ENCODE peak calls at places on chromosome 6, in five cellular contexts. M is aorta, A is fibroblast of lung, B is iris pigment epithelial cell, F is fibroblast of pulmonary artery. J is an unnamed sample.

GRCh38 chr6:35025241-35026188 is 115.6 kb downstream of the TCP11 start:
- DNase-seq in M (no peak), B (no peak), A (no peak), F (no peak), J (no peak)

GRCh38 chr6:108927927-108928326 is 79.7 kb downstream of the ARMC2 start:
- DNase-seq in B (no peak), M (no peak), F (no peak), A (no peak), J (no peak)

GRCh38 chr6:108250240-108250866 is 10.5 kb downstream of the SNX3 start:
- DNase-seq in M (no peak), F (peak; percentile 46), A (peak; percentile 19), B (peak; percentile 47), J (no peak)

GRCh38 chr6:35014341-35014740 is 125.3 kb downstream of the ANKS1A start:
- DNase-seq in M (no peak), F (no peak), B (no peak), A (no peak), J (peak; percentile 31)

GRCh38 chr6:25266425-25267135 is 12.6 kb upstream of the CARMIL1 start:
- DNase-seq in B (no peak), M (no peak), A (peak; percentile 5), F (peak; percentile 31), J (no peak)

GRCh38 chr6:165049362-165049761 is 260.0 kb downstream of the C6orf118 start:
- DNase-seq in A (peak; percentile 25), F (peak; percentile 30), B (no peak), M (no peak), J (peak; percentile 45)

GRCh38 chr6:28710466-28711191 is 184.9 kb downstream of the GPX5 start:
- DNase-seq in A (peak; percentile 67), F (peak; percentile 42), M (no peak), B (peak; percentile 86), J (no peak)

GRCh38 chr6:166461821-166462460 is 79.2 kb upstream of the MPC1 start:
- DNase-seq in M (no peak), B (no peak), F (no peak), A (no peak), J (no peak)

GRCh38 chr6:7086488-7086887 is 21.3 kb upstream of the RREB1 start:
- DNase-seq in F (peak; percentile 26), M (peak; percentile 64), A (peak; percentile 29), B (peak; percentile 51), J (peak; percentile 74)

GRCh38 chr6:154615483-154616025 is 105.1 kb upstream of the CNKSR3 start:
- DNase-seq in A (peak; percentile 76), F (peak; percentile 87), B (peak; percentile 50), M (peak; percentile 78), J (peak; percentile 80)

GRCh38 chr6:169097336-169098052 is 156.2 kb downstream of the THBS2 start:
- DNase-seq in A (peak; percentile 100), M (no peak), F (peak; percentile 97), B (peak; percentile 100), J (no peak)

J was measured in right cardiac atrium.